ENCODE peak calls at places on chromosomes 5 and 9, in ten cellular contexts. One of them, this sample, is unnamed. For H3K9me3, the result is how much of the 10 kb centered on the place peaks cover.

GRCh38 chr9:120587357-120587756 is 7.4 kb upstream of the CDK5RAP2 start:
- DNase-seq in cardiac muscle cell: no peak
- DNase-seq in CD8-positive, alpha-beta T cell: no peak
- DNase-seq in heart left ventricle: no peak
- DNase-seq in SK-N-SH: peak
- DNase-seq in GM12878: no peak
- DNase-seq in ovary: no peak
- DNase-seq in heart right ventricle: no peak
- DNase-seq in breast epithelium: no peak
- DNase-seq in A549: no peak
- DNase-seq in this sample: no peak

GRCh38 chr9:96006961-96007360 is 131.5 kb downstream of the ERCC6L2 start:
- DNase-seq in heart right ventricle: no peak
- DNase-seq in A549: no peak
- DNase-seq in SK-N-SH: no peak
- DNase-seq in GM12878: no peak
- DNase-seq in CD8-positive, alpha-beta T cell: no peak
- DNase-seq in breast epithelium: no peak
- DNase-seq in ovary: no peak
- DNase-seq in cardiac muscle cell: no peak
- DNase-seq in heart left ventricle: no peak
- DNase-seq in this sample: no peak

GRCh38 chr5:138603521-138603920 is 28.3 kb upstream of the HSPA9 start:
- DNase-seq in heart right ventricle: no peak
- DNase-seq in A549: no peak
- DNase-seq in ovary: no peak
- DNase-seq in heart left ventricle: no peak
- DNase-seq in breast epithelium: no peak
- DNase-seq in GM12878: peak
- DNase-seq in CD8-positive, alpha-beta T cell: no peak
- DNase-seq in cardiac muscle cell: peak
- DNase-seq in SK-N-SH: no peak
- DNase-seq in this sample: no peak

GRCh38 chr9:72509635-72510034 is 11.8 kb upstream of the TMC1 start:
- DNase-seq in GM12878: peak
- DNase-seq in SK-N-SH: no peak
- DNase-seq in CD8-positive, alpha-beta T cell: no peak
- DNase-seq in breast epithelium: no peak
- DNase-seq in A549: no peak
- DNase-seq in heart left ventricle: no peak
- DNase-seq in heart right ventricle: no peak
- DNase-seq in ovary: no peak
- DNase-seq in cardiac muscle cell: peak
- DNase-seq in this sample: no peak

GRCh38 chr9:385818-386398 is 171.2 kb downstream of the DOCK8 start:
- DNase-seq in heart left ventricle: peak
- DNase-seq in breast epithelium: no peak
- DNase-seq in heart right ventricle: no peak
- DNase-seq in cardiac muscle cell: peak
- DNase-seq in A549: peak
- DNase-seq in SK-N-SH: peak
- DNase-seq in GM12878: no peak
- DNase-seq in CD8-positive, alpha-beta T cell: no peak
- DNase-seq in ovary: peak
- DNase-seq in this sample: no peak

GRCh38 chr9:38047301-38048251 is 21.5 kb downstream of the SHB start:
- DNase-seq in heart right ventricle: peak
- DNase-seq in SK-N-SH: no peak
- DNase-seq in GM12878: no peak
- DNase-seq in ovary: no peak
- DNase-seq in A549: peak
- DNase-seq in cardiac muscle cell: peak
- DNase-seq in CD8-positive, alpha-beta T cell: no peak
- DNase-seq in breast epithelium: peak
- DNase-seq in heart left ventricle: peak
- DNase-seq in this sample: no peak

GRCh38 chr9:135149876-135150275 is 62.4 kb downstream of the OLFM1 start:
- DNase-seq in A549: no peak
- DNase-seq in GM12878: no peak
- DNase-seq in cardiac muscle cell: no peak
- DNase-seq in heart left ventricle: no peak
- DNase-seq in SK-N-SH: no peak
- DNase-seq in heart right ventricle: no peak
- DNase-seq in breast epithelium: no peak
- DNase-seq in ovary: no peak
- DNase-seq in CD8-positive, alpha-beta T cell: no peak
- DNase-seq in this sample: no peak

GRCh38 chr9:133837644-133838597 is 99.8 kb upstream of the SARDH start:
- DNase-seq in SK-N-SH: no peak
- DNase-seq in GM12878: no peak
- DNase-seq in heart right ventricle: no peak
- DNase-seq in cardiac muscle cell: no peak
- DNase-seq in ovary: no peak
- DNase-seq in CD8-positive, alpha-beta T cell: no peak
- DNase-seq in A549: no peak
- DNase-seq in heart left ventricle: no peak
- DNase-seq in breast epithelium: no peak
- DNase-seq in this sample: no peak

GRCh38 chr5:157323107-157323706 is 57.3 kb downstream of the CYFIP2 start:
- DNase-seq in breast epithelium: no peak
- DNase-seq in GM12878: no peak
- DNase-seq in CD8-positive, alpha-beta T cell: no peak
- DNase-seq in SK-N-SH: peak
- DNase-seq in A549: no peak
- DNase-seq in cardiac muscle cell: no peak
- DNase-seq in ovary: no peak
- DNase-seq in heart right ventricle: no peak
- DNase-seq in heart left ventricle: no peak
- DNase-seq in this sample: no peak

GRCh38 chr5:62093981-62094380 is 212.0 kb upstream of the KIF2A start:
- DNase-seq in heart right ventricle: no peak
- DNase-seq in A549: peak
- DNase-seq in SK-N-SH: peak
- DNase-seq in ovary: no peak
- DNase-seq in heart left ventricle: no peak
- DNase-seq in GM12878: no peak
- DNase-seq in CD8-positive, alpha-beta T cell: no peak
- DNase-seq in breast epithelium: no peak
- DNase-seq in cardiac muscle cell: no peak
- DNase-seq in this sample: no peak

GRCh38 chr9:79812099-79812498 is 240.3 kb downstream of the TLE4 start:
- DNase-seq in cardiac muscle cell: no peak
- DNase-seq in ovary: no peak
- DNase-seq in heart right ventricle: no peak
- DNase-seq in heart left ventricle: no peak
- DNase-seq in CD8-positive, alpha-beta T cell: no peak
- DNase-seq in breast epithelium: no peak
- DNase-seq in GM12878: no peak
- DNase-seq in SK-N-SH: no peak
- DNase-seq in A549: no peak
- DNase-seq in this sample: no peak

GRCh38 chr5:58497956-58498942 is 7.0 kb downstream of the GAPT start:
- DNase-seq in heart left ventricle: peak
- DNase-seq in breast epithelium: no peak
- DNase-seq in GM12878: no peak
- DNase-seq in cardiac muscle cell: peak
- DNase-seq in A549: peak
- DNase-seq in CD8-positive, alpha-beta T cell: no peak
- DNase-seq in SK-N-SH: peak
- DNase-seq in heart right ventricle: no peak
- DNase-seq in ovary: peak
- DNase-seq in this sample: no peak

GRCh38 chr5:61308699-61309098 is 23.4 kb upstream of the ZSWIM6 start:
- DNase-seq in A549: no peak
- DNase-seq in CD8-positive, alpha-beta T cell: no peak
- DNase-seq in ovary: no peak
- DNase-seq in GM12878: no peak
- DNase-seq in heart right ventricle: no peak
- DNase-seq in cardiac muscle cell: peak
- DNase-seq in SK-N-SH: no peak
- DNase-seq in heart left ventricle: no peak
- DNase-seq in breast epithelium: no peak
- DNase-seq in this sample: no peak

GRCh38 chr5:128378196-128378595 is 159.8 kb downstream of the FBN2 start:
- DNase-seq in cardiac muscle cell: no peak
- DNase-seq in A549: no peak
- DNase-seq in heart left ventricle: no peak
- DNase-seq in breast epithelium: no peak
- DNase-seq in CD8-positive, alpha-beta T cell: no peak
- DNase-seq in ovary: no peak
- DNase-seq in heart right ventricle: no peak
- DNase-seq in GM12878: no peak
- DNase-seq in SK-N-SH: no peak
- DNase-seq in this sample: no peak

GRCh38 chr9:107693620-107694326 is 204.2 kb upstream of the KLF4 start:
- DNase-seq in SK-N-SH: no peak
- DNase-seq in GM12878: no peak
- DNase-seq in ovary: no peak
- DNase-seq in breast epithelium: no peak
- DNase-seq in A549: no peak
- DNase-seq in CD8-positive, alpha-beta T cell: no peak
- DNase-seq in cardiac muscle cell: no peak
- DNase-seq in heart right ventricle: no peak
- DNase-seq in heart left ventricle: no peak
- DNase-seq in this sample: no peak

GRCh38 chr5:24135536-24135935 is 509.2 kb downstream of the CDH10 start:
- DNase-seq in CD8-positive, alpha-beta T cell: no peak
- DNase-seq in heart left ventricle: no peak
- DNase-seq in ovary: no peak
- DNase-seq in GM12878: no peak
- DNase-seq in breast epithelium: no peak
- DNase-seq in SK-N-SH: no peak
- DNase-seq in heart right ventricle: no peak
- DNase-seq in A549: peak
- DNase-seq in cardiac muscle cell: no peak
- DNase-seq in this sample: no peak

GRCh38 chr5:89942171-89942570 is 467.4 kb downstream of the CETN3 start:
- DNase-seq in A549: no peak
- DNase-seq in heart left ventricle: no peak
- DNase-seq in heart right ventricle: no peak
- DNase-seq in SK-N-SH: no peak
- DNase-seq in ovary: no peak
- DNase-seq in cardiac muscle cell: no peak
- DNase-seq in CD8-positive, alpha-beta T cell: no peak
- DNase-seq in GM12878: no peak
- DNase-seq in breast epithelium: no peak
- DNase-seq in this sample: no peak

GRCh38 chr5:149429839-149430721 is 51.0 kb upstream of the IL17B start:
- DNase-seq in ovary: peak
- DNase-seq in heart left ventricle: peak
- DNase-seq in breast epithelium: peak
- DNase-seq in cardiac muscle cell: peak
- DNase-seq in SK-N-SH: no peak
- DNase-seq in heart right ventricle: peak
- DNase-seq in A549: no peak
- DNase-seq in CD8-positive, alpha-beta T cell: no peak
- DNase-seq in GM12878: no peak
- DNase-seq in this sample: no peak
- TF ChIP-seq CTCF in ovary: no peak
- TF ChIP-seq CTCF in heart left ventricle: peak
- TF ChIP-seq CTCF in breast epithelium: no peak
- TF ChIP-seq CTCF in cardiac muscle cell: peak
- TF ChIP-seq CTCF in SK-N-SH: peak
- TF ChIP-seq CTCF in heart right ventricle: no peak
- TF ChIP-seq CTCF in A549: no peak
- TF ChIP-seq CTCF in CD8-positive, alpha-beta T cell: no peak
- TF ChIP-seq CTCF in GM12878: no peak
- TF ChIP-seq CTCF in this sample: no peak

DNA sequence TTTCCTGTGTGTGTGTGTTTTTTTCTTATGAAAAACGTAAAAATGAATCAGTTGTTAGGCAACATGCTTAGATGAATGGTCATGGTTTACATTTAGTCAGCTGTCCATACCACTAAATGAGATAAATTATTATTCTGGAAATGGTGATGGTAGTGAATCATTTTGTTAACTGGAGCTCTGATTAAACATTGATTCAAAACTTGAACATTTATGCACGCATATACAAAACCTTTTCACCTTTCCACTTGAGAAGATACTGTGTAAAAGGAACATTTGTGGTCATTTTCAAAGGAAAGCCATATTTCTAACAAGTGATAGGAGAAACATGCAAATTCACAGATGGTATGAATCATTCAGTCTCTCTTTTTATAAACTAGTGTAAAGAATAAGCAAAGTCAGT is 162.0 kb downstream of the SLC25A46 start:
- DNase-seq in heart right ventricle: no peak
- DNase-seq in heart left ventricle: no peak
- DNase-seq in ovary: no peak
- DNase-seq in breast epithelium: no peak
- DNase-seq in A549: peak
- DNase-seq in cardiac muscle cell: peak
- DNase-seq in SK-N-SH: no peak
- DNase-seq in CD8-positive, alpha-beta T cell: no peak
- DNase-seq in GM12878: no peak
- DNase-seq in this sample: no peak
- H3K27ac ChIP-seq in heart right ventricle: no peak
- H3K27ac ChIP-seq in heart left ventricle: no peak
- H3K27ac ChIP-seq in ovary: no peak
- H3K27ac ChIP-seq in breast epithelium: no peak
- H3K27ac ChIP-seq in A549: no peak
- H3K27ac ChIP-seq in cardiac muscle cell: no peak
- H3K27ac ChIP-seq in SK-N-SH: peak
- H3K27ac ChIP-seq in CD8-positive, alpha-beta T cell: no peak
- H3K27ac ChIP-seq in GM12878: no peak
- H3K27ac ChIP-seq in this sample: no peak

GRCh38 chr9:92989561-92989960 is 42.2 kb downstream of the FGD3 start:
- DNase-seq in cardiac muscle cell: no peak
- DNase-seq in ovary: no peak
- DNase-seq in heart right ventricle: no peak
- DNase-seq in heart left ventricle: no peak
- DNase-seq in CD8-positive, alpha-beta T cell: no peak
- DNase-seq in A549: no peak
- DNase-seq in GM12878: no peak
- DNase-seq in breast epithelium: no peak
- DNase-seq in SK-N-SH: no peak
- DNase-seq in this sample: no peak
- H3K9me3 ChIP-seq in cardiac muscle cell: under half
- H3K9me3 ChIP-seq in ovary: under half
- H3K9me3 ChIP-seq in heart right ventricle: under half
- H3K9me3 ChIP-seq in heart left ventricle: under half
- H3K9me3 ChIP-seq in CD8-positive, alpha-beta T cell: under half
- H3K9me3 ChIP-seq in A549: under half
- H3K9me3 ChIP-seq in GM12878: under half
- H3K9me3 ChIP-seq in breast epithelium: under half
- H3K9me3 ChIP-seq in SK-N-SH: under half
- H3K9me3 ChIP-seq in this sample: under half

DNA sequence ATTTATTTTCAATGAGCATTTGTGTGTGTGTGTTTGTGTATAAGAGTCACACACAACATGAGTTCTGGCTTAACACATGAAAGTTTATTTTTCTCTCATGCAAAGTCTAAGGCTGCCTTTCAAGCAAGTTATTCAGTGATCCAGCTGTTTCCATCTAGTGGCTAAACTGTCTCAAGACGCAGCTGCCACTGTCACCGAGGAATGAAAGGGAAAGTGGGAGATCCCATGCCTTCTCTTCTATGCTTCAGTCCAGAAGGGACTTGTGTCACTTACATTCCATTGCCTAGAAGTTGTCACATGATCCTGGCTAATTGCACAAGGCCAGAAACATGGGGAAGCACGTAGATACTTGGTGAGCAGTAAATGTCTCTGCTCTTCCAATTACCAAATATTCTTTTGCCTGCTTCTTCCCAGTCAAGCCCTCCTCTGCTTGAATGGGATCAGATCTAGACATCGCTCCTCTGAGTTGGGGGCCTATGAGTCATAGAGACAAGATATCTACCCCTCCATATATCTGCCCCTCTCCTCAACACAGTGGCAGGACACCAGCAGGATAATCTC is 30.4 kb upstream of the SLIT3 start:
- DNase-seq in heart left ventricle: no peak
- DNase-seq in SK-N-SH: no peak
- DNase-seq in cardiac muscle cell: peak
- DNase-seq in breast epithelium: no peak
- DNase-seq in ovary: no peak
- DNase-seq in CD8-positive, alpha-beta T cell: no peak
- DNase-seq in GM12878: no peak
- DNase-seq in heart right ventricle: no peak
- DNase-seq in A549: peak
- DNase-seq in this sample: no peak
- TF ChIP-seq CTCF in heart left ventricle: no peak
- TF ChIP-seq CTCF in SK-N-SH: no peak
- TF ChIP-seq CTCF in cardiac muscle cell: peak
- TF ChIP-seq CTCF in breast epithelium: no peak
- TF ChIP-seq CTCF in ovary: no peak
- TF ChIP-seq CTCF in CD8-positive, alpha-beta T cell: no peak
- TF ChIP-seq CTCF in GM12878: no peak
- TF ChIP-seq CTCF in heart right ventricle: no peak
- TF ChIP-seq CTCF in A549: no peak
- TF ChIP-seq CTCF in this sample: no peak